ENCODE peak calls at places on chromosome 19, in six cellular contexts. W is right atrium auricular region, C is psoas muscle, P is left lung, J is heart right ventricle, T is right lobe of liver. D is an unnamed sample. For H3K36me3 and H3K4me1, the result is how much of the 10 kb centered on the place peaks cover.

GRCh38 chr19:33303791-33304759 is 1.7 kb upstream of the CEBPA start:
- DNase-seq in T (peak), J (no peak), W (no peak), C (peak), P (no peak), D (peak)

GRCh38 chr19:3275583-3276340 is 51.3 kb downstream of the CELF5 start:
- DNase-seq in J (peak), C (peak), P (peak), T (peak), W (no peak), D (peak)

GRCh38 chr19:29367701-29368306 is 154.9 kb upstream of the UQCRFS1 start:
- DNase-seq in W (no peak), P (no peak), J (no peak), C (no peak), T (no peak), D (no peak)

GRCh38 chr19:29404951-29405727 is 120.7 kb upstream of the VSTM2B start:
- DNase-seq in J (no peak), W (no peak), T (no peak), C (no peak), P (peak), D (peak)

GRCh38 chr19:30718728-30719127 is 346.5 kb downstream of the ZNF536 start:
- DNase-seq in P (no peak), C (no peak), T (no peak), W (no peak), J (no peak), D (no peak)

GRCh38 chr19:47714339-47714738 is 1.1 kb downstream of the EHD2 start:
- DNase-seq in J (no peak), W (no peak), C (no peak), P (no peak), T (no peak), D (no peak)

GRCh38 chr19:17243340-17243853 is 2.3 kb downstream of the NR2F6 start:
- DNase-seq in T (peak), P (no peak), W (no peak), C (no peak), J (no peak), D (peak)

GRCh38 chr19:12754465-12755196 is 3.0 kb downstream of the BEST2 start:
- DNase-seq in J (no peak), W (no peak), P (no peak), T (no peak), C (no peak), D (no peak)

GRCh38 chr19:15769586-15769985 is 17.9 kb upstream of the OR10H5 start:
- DNase-seq in T (no peak), C (no peak), P (no peak), W (no peak), J (no peak), D (no peak)

GRCh38 chr19:44607049-44607448 is 6.3 kb upstream of the IGSF23 start:
- DNase-seq in C (no peak), P (no peak), W (no peak), J (no peak), T (no peak), D (no peak)

GRCh38 chr19:13220847-13221246 is 70.6 kb downstream of the IER2 start:
- DNase-seq in P (no peak), W (no peak), T (no peak), C (no peak), J (no peak), D (no peak)

GRCh38 chr19:49196527-49197240 is 39.1 kb downstream of the TRPM4 start:
- DNase-seq in T (peak), W (no peak), J (peak), C (peak), P (no peak), D (no peak)

DNA sequence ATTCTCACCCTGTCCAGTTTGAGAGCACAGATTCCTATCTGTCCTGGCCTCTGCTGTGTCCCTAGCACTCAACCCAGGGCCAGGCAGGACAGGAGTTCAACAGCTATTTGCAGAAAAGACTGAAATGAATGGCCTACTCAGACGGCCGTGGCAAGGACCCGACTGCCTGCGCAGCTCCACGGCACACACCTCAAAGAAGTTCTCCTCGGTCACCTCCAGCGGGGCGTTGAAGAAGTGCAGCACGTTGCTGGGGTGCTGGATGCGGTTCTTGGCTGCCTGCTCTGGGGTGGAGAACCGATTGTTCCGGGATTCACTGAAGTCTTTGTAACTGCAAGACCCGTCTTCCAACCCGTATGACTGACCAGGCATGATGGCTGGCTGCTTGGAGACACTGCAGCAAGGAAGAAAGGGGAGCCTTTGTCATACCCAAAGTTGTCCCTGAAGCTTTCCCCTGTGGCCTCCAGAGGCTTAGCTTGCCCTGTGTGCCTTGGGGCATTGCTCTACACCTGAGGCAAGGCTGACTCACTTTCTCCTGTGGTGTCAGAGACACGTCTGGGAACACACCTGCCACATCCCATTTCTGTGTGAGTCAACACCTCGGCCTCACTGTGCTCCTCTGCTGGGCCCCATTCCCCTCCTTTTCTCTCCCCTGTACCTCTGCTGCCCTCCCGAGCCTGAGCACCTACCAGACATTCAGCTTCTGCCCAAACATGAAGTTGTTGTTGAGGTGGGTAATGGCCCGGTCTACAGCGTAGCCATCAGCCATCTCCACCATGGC is 6.8 kb upstream of the ECH1 start:
- DNase-seq in P (no peak), T (peak), J (no peak), W (no peak), C (peak), D (peak)
- H3K36me3 ChIP-seq in P (half or more), T (half or more), J (under half), W (half or more), C (half or more), D (under half)

GRCh38 chr19:8831832-8832131 is 322 bp downstream of the ZNF558 start:
- DNase-seq in P (no peak), W (no peak), C (no peak), J (no peak), T (no peak), D (no peak)

GRCh38 chr19:8835446-8835845 is 3.3 kb downstream of the MBD3L1 start:
- DNase-seq in T (no peak), J (no peak), P (no peak), W (no peak), C (no peak), D (no peak)

GRCh38 chr19:8835877-8836276 is 3.7 kb downstream of the MBD3L1 start:
- DNase-seq in J (no peak), W (no peak), P (no peak), T (no peak), C (no peak), D (no peak)

GRCh38 chr19:8831373-8831772 is 731 bp downstream of the ZNF558 start:
- DNase-seq in W (no peak), J (no peak), T (no peak), P (no peak), C (no peak), D (no peak)

DNA sequence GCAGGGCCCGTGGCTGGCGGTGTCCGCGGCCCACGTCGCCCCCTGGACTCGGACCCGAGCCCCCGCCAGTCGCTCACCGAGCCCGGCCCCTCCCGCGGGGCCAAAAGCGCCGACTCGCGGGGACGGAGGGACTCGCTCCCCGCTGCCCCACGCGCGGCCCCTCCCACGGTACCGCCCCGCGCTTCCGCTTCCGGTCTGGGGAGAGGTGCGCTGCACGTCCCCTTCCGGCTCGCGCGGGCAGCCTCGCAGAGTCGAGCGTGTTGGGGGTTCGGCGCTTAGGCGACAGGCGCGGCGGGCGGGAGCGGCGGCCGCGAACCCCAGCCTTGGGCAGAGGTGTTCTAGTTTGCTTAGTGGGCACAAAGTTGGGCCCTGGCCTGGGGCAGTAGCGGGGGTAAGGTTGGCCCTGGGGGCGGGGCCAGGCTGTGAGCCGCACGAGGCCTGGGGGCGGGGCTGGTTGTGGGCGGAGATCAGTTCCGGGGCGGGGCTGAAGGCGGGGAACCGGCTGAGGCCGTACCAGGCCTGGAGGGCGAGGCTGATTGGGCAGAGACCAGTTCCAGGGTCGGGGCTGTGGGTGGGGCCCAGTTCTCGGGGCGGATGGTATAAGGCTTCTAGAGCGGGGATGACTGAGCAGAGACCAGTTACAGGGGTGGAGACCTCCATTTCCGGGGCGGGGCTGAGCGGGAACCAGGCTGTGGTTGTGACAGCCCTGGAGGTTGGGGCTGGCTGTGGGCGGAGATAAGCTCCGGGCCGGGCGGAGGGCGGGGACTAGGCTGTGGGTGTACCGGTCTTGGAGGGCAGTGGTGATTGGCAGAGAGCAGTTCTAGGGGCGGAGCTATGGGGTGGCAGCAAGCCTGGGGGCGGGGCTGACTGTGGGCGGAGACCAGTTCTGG is at the start of the genes MBD3L1 and ZNF558:
- DNase-seq in T (peak), W (peak), P (peak), J (peak), C (peak), D (peak)
- TF ChIP-seq CTCF in T (peak), W (peak), P (peak), J (peak), C (peak), D (peak)

GRCh38 chr19:10653732-10654609 is at the start of gene ILF3:
- DNase-seq in W (peak), T (peak), P (peak), C (peak), J (peak), D (peak)

GRCh38 chr19:10653482-10653731 is 739 bp upstream of the ILF3 start:
- DNase-seq in T (no peak), J (no peak), P (no peak), C (no peak), W (no peak), D (no peak)

GRCh38 chr19:10654610-10655456 is 687 bp downstream of the ILF3 start:
- DNase-seq in C (peak), T (peak), W (no peak), J (peak), P (peak), D (peak)

GRCh38 chr19:10651821-10652220 is 2.3 kb upstream of the ILF3 start:
- DNase-seq in J (no peak), P (no peak), C (no peak), W (no peak), T (no peak), D (no peak)

DNA sequence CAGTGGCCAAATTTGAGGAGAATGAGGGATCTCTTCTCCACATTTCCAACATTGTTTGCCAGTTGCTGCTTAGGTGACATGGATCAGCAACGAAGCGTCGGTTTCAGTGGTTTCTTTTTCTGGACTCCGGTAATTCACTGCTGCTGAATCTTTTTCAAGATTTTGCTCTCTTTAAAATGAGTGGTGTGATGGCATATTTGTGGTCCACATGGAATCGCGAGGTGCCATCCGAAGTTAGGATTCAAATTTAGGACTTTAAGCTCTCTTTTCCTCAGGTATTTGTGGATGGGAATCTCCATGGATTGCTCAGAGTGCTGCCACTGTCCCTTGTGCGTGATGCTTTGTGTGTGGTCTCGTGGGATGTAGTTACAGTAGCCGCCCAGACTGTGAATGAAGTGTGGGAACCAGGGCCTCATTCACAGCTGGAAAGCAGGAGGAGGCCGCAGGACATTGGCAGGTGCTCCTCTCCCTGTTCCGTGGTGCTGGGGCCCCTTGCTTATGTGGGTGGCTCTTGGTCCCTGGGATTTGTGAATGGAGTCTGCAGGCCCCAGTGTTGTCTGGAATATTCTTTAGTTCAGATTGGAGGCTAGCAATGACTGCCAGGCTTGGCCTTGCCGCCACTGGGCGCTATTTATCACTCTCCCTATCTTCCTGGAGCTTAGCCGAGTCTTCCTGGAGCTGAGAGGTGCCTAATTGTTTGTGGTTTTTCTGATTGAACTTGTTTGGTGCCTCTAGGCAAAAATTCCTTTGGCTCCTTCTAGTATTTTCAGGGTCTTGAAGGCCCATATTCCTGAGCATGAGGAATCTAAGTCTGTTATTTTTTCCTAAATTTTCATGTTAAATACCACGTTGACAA is 1.5 kb downstream of the ILF3 start:
- DNase-seq in C (no peak), J (no peak), P (no peak), T (no peak), W (no peak), D (no peak)
- H3K4me1 ChIP-seq in C (under half), J (under half), P (under half), T (under half), W (half or more), D (under half)

GRCh38 chr19:41238244-41238643 is 19.2 kb downstream of the AXL start:
- DNase-seq in C (no peak), T (no peak), W (no peak), P (no peak), J (no peak), D (no peak)

GRCh38 chr19:41235480-41235879 is 16.5 kb downstream of the AXL start:
- DNase-seq in T (no peak), C (no peak), W (no peak), P (no peak), J (no peak), D (no peak)

GRCh38 chr19:41239961-41240574 is 21.0 kb downstream of the AXL start:
- DNase-seq in W (no peak), C (no peak), T (no peak), J (no peak), P (no peak), D (no peak)

GRCh38 chr19:41241859-41242258 is 22.3 kb upstream of the HNRNPUL1 start:
- DNase-seq in W (no peak), J (no peak), P (no peak), T (no peak), C (no peak), D (no peak)

GRCh38 chr19:41239363-41239762 is 20.3 kb downstream of the AXL start:
- DNase-seq in J (no peak), C (no peak), P (no peak), W (no peak), T (no peak), D (no peak)
- H3K36me3 ChIP-seq in J (under half), C (under half), P (under half), W (half or more), T (under half), D (under half)

GRCh38 chr19:6424939-6425731 is 524 bp upstream of the KHSRP start:
- DNase-seq in T (peak), W (peak), C (peak), J (peak), P (peak), D (peak)

GRCh38 chr19:6423499-6424189 is 967 bp downstream of the KHSRP start:
- DNase-seq in P (no peak), J (no peak), T (no peak), C (no peak), W (peak), D (no peak)

GRCh38 chr19:6424190-6424938 is at the start of gene KHSRP:
- DNase-seq in C (peak), T (no peak), W (no peak), P (no peak), J (peak), D (no peak)

GRCh38 chr19:6427131-6427530 is 2.5 kb upstream of the KHSRP start:
- DNase-seq in T (no peak), P (no peak), C (no peak), W (no peak), J (no peak), D (no peak)

DNA sequence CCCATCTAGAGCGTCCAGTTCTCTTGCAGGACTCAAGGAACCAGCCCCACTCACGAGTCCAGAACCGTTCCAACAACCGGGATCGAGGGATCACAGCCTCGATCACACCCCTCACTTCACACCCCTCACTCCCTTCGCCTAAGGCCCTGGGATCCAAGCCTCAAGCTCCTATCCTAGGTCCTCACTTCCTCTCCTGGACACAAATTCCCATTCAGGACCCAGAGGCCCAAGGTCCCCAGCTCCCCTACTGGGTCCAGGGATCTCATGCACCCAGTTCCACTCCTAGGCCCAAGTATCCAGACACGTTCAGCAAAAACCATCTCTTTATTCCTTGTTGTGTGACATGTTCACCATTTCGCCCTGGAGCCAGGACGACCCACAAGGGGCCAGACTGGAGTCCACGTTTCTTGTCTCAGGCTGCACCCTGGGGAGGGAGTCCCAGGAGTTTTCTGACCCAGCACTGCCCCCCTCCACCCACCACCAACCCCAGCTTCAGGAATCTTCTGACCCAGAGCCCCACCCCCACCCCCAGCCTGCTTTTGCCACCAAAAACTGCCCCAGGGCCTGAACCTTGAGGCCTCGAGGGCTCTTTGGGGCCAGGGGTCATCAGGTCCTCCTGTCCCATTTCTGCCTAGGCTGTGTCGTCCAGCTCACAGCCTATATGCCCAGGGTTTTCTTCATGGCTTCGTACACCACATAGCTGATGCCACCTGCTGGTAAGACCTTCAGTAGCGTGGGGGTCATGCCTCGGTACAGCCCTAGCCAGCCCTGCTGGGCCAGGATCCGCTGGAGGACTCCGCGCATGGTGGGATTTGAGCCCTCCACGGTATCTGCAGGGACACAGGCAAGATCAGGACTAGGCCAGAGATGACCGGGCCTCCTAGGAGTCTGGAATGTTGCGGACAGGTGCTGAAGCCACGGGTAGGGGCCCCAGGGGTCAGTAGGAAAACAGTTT is 1.4 kb upstream of the KHSRP start:
- DNase-seq in J (no peak), T (peak), P (no peak), C (no peak), W (no peak), D (peak)
- TF ChIP-seq CTCF in J (no peak), T (no peak), P (no peak), C (no peak), W (no peak), D (no peak)

DNA sequence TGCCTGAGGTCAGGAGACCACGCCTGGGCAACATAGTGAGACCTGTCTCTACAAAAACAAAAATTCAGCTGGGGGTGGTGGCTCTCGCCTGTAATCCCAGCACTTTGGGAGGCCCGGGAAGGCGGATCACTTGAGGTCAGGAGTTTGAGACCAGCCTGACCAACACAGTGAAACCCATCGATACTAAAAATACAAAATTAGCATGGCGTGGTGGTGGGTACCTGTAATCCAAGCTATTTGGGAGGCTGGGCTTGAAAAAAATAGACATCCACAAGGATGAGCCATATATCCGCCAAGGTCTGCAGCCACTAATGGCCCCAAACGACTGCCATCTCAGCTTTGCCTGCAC is 3.1 kb downstream of the RPS16 start:
- DNase-seq in J (no peak), P (no peak), W (no peak), T (no peak), C (no peak), D (no peak)
- H3K4me1 ChIP-seq in J (under half), P (under half), W (half or more), T (under half), C (under half), D (under half)

DNA sequence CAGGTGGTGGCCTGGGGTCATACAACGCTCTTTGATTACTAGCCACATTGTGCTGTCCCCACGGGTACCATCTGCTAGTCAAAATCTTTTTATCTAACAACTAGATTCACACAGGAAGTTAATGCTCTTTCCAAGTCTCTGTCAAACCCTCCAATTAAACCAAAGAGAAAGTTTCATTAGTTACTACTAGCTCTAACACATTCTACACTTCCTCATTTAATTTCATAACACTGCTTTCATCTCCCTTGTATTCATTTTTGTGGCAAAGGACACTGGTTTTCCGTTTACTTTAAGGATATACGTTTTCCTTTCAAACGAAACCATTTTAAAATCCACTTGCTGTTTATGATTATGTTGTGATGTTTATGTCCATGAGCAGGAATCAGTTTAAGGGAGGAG is 5.3 kb downstream of the DYRK1B start:
- DNase-seq in J (no peak), C (no peak), W (no peak), P (no peak), T (no peak), D (no peak)
- H3K36me3 ChIP-seq in J (under half), C (half or more), W (under half), P (half or more), T (under half), D (under half)

GRCh38 chr19:55716531-55716930 is 21.7 kb downstream of the NLRP9 start:
- DNase-seq in W (no peak), P (no peak), C (no peak), J (no peak), T (no peak), D (no peak)
- TF ChIP-seq CTCF in W (no peak), P (no peak), C (no peak), J (no peak), T (no peak), D (no peak)

D was measured in Caco-2.